ENCODE peak calls at places on chromosomes 6 and 20, in four cellular contexts. C is pancreas; S is stimulated activated effector memory CD8-positive, alpha-beta T cell treated with anti-CD3 and anti-CD28 coated beads, Interleukin-12 subunit alpha, Interleukin-12 subunit beta, amount 100 ng/mL, for 72 hours; V is stimulated activated CD4-positive, alpha-beta T cell treated with anti-CD3 and anti-CD28 coated beads, Interleukin-12 subunit alpha, Interleukin-12 subunit beta, amount 100 ng/mL, for 4 hours. R is an unnamed sample.

GRCh38 chr6:32194825-32195651 is 2.6 kb upstream of the GPSM3 start:
- DNase-seq in C (no peak), S (no peak), V (no peak), R (no peak)

GRCh38 chr6:12137480-12137879 is 125.4 kb downstream of the HIVEP1 start:
- DNase-seq in C (peak; percentile 44), S (no peak), V (no peak), R (no peak)

GRCh38 chr20:38143646-38144554 is 21.2 kb downstream of the TGM2 start:
- DNase-seq in C (no peak), S (no peak), V (no peak), R (no peak)

GRCh38 chr6:116447496-116448011 is 13.6 kb upstream of the CALHM6 start:
- DNase-seq in C (no peak), S (no peak), V (no peak), R (no peak)

GRCh38 chr6:7431594-7432390 is 42.2 kb downstream of the RIOK1 start:
- DNase-seq in C (no peak), S (no peak), V (no peak), R (no peak)

GRCh38 chr20:22106308-22106938 is 401.0 kb downstream of the PAX1 start:
- DNase-seq in C (no peak), S (no peak), V (no peak), R (peak; percentile 21)

GRCh38 chr6:101290346-101290745 is 103.2 kb upstream of the GRIK2 start:
- DNase-seq in C (no peak), S (no peak), V (no peak), R (no peak)

GRCh38 chr6:53703047-53703446 is 37.5 kb upstream of the KLHL31 start:
- DNase-seq in C (no peak), S (no peak), V (no peak), R (no peak)

GRCh38 chr20:32285621-32286334 is 8.3 kb downstream of the KIF3B start:
- DNase-seq in C (no peak), S (peak; percentile 31), V (peak; percentile 12), R (no peak)

GRCh38 chr6:33410711-33411631 is at the start of gene PHF1:
- DNase-seq in C (peak; percentile 86), S (peak; percentile 86), V (peak; percentile 75), R (peak; percentile 57)

GRCh38 chr20:62161347-62161746 is 17.8 kb downstream of the SS18L1 start:
- DNase-seq in C (no peak), S (no peak), V (no peak), R (no peak)

R was measured in NCI-H526 treated with DMSO at 0.1 percent for 48 hours.